ENCODE peak calls at places on chromosome 18, in seven cellular contexts. One of them, this sample, is unnamed.

GRCh38 chr18:24530630-24531111 is 70.2 kb downstream of the HRH4 start:
- DNase-seq in AG08396: peak
- DNase-seq in naive B cell: no peak
- DNase-seq in CD8-positive, alpha-beta memory T cell: no peak
- DNase-seq in stimulated activated naive B cell treated with anti-CD40 and anti-IgM and Interleukin-4, amounts not matched to agents 10 μg/mL and 1 μg/mL and 100 μg/mL, for 72 hours: no peak
- DNase-seq in kidney: no peak
- DNase-seq in Kasumi-1: no peak
- DNase-seq in this sample: no peak

GRCh38 chr18:61203151-61203550 is 130.1 kb upstream of the CDH20 start:
- DNase-seq in CD8-positive, alpha-beta memory T cell: no peak
- DNase-seq in naive B cell: no peak
- DNase-seq in stimulated activated naive B cell treated with anti-CD40 and anti-IgM and Interleukin-4, amounts not matched to agents 10 μg/mL and 1 μg/mL and 100 μg/mL, for 72 hours: no peak
- DNase-seq in kidney: no peak
- DNase-seq in AG08396: no peak
- DNase-seq in Kasumi-1: no peak
- DNase-seq in this sample: no peak

GRCh38 chr18:4510709-4511108 is 55.6 kb upstream of the DLGAP1 start:
- DNase-seq in CD8-positive, alpha-beta memory T cell: no peak
- DNase-seq in naive B cell: no peak
- DNase-seq in kidney: no peak
- DNase-seq in AG08396: peak
- DNase-seq in stimulated activated naive B cell treated with anti-CD40 and anti-IgM and Interleukin-4, amounts not matched to agents 10 μg/mL and 1 μg/mL and 100 μg/mL, for 72 hours: no peak
- DNase-seq in Kasumi-1: no peak
- DNase-seq in this sample: no peak

GRCh38 chr18:79826966-79827365 is 29.2 kb downstream of the KCNG2 start:
- DNase-seq in Kasumi-1: no peak
- DNase-seq in AG08396: no peak
- DNase-seq in naive B cell: no peak
- DNase-seq in stimulated activated naive B cell treated with anti-CD40 and anti-IgM and Interleukin-4, amounts not matched to agents 10 μg/mL and 1 μg/mL and 100 μg/mL, for 72 hours: peak
- DNase-seq in kidney: no peak
- DNase-seq in CD8-positive, alpha-beta memory T cell: no peak
- DNase-seq in this sample: no peak

GRCh38 chr18:44130365-44130942 is 550.2 kb upstream of the SETBP1 start:
- DNase-seq in kidney: no peak
- DNase-seq in CD8-positive, alpha-beta memory T cell: no peak
- DNase-seq in AG08396: peak
- DNase-seq in stimulated activated naive B cell treated with anti-CD40 and anti-IgM and Interleukin-4, amounts not matched to agents 10 μg/mL and 1 μg/mL and 100 μg/mL, for 72 hours: peak
- DNase-seq in Kasumi-1: peak
- DNase-seq in naive B cell: peak
- DNase-seq in this sample: no peak

GRCh38 chr18:59918320-59918755 is 18.5 kb downstream of the PMAIP1 start:
- DNase-seq in stimulated activated naive B cell treated with anti-CD40 and anti-IgM and Interleukin-4, amounts not matched to agents 10 μg/mL and 1 μg/mL and 100 μg/mL, for 72 hours: peak
- DNase-seq in Kasumi-1: peak
- DNase-seq in CD8-positive, alpha-beta memory T cell: no peak
- DNase-seq in AG08396: peak
- DNase-seq in naive B cell: peak
- DNase-seq in kidney: peak
- DNase-seq in this sample: peak

GRCh38 chr18:23365602-23366001 is 87.5 kb upstream of the RIOK3 start:
- DNase-seq in naive B cell: no peak
- DNase-seq in kidney: no peak
- DNase-seq in AG08396: peak
- DNase-seq in stimulated activated naive B cell treated with anti-CD40 and anti-IgM and Interleukin-4, amounts not matched to agents 10 μg/mL and 1 μg/mL and 100 μg/mL, for 72 hours: no peak
- DNase-seq in Kasumi-1: no peak
- DNase-seq in CD8-positive, alpha-beta memory T cell: no peak
- DNase-seq in this sample: no peak

GRCh38 chr18:72458256-72458655 is 85.9 kb downstream of the CBLN2 start:
- DNase-seq in Kasumi-1: no peak
- DNase-seq in CD8-positive, alpha-beta memory T cell: no peak
- DNase-seq in naive B cell: no peak
- DNase-seq in AG08396: no peak
- DNase-seq in stimulated activated naive B cell treated with anti-CD40 and anti-IgM and Interleukin-4, amounts not matched to agents 10 μg/mL and 1 μg/mL and 100 μg/mL, for 72 hours: no peak
- DNase-seq in kidney: no peak
- DNase-seq in this sample: no peak

GRCh38 chr18:35282353-35282752 is 7.7 kb downstream of the ZSCAN30 start:
- DNase-seq in AG08396: peak
- DNase-seq in stimulated activated naive B cell treated with anti-CD40 and anti-IgM and Interleukin-4, amounts not matched to agents 10 μg/mL and 1 μg/mL and 100 μg/mL, for 72 hours: no peak
- DNase-seq in kidney: no peak
- DNase-seq in naive B cell: no peak
- DNase-seq in Kasumi-1: no peak
- DNase-seq in CD8-positive, alpha-beta memory T cell: no peak
- DNase-seq in this sample: no peak

GRCh38 chr18:59219672-59220163 is at the start of gene GRP:
- DNase-seq in kidney: no peak
- DNase-seq in AG08396: no peak
- DNase-seq in stimulated activated naive B cell treated with anti-CD40 and anti-IgM and Interleukin-4, amounts not matched to agents 10 μg/mL and 1 μg/mL and 100 μg/mL, for 72 hours: no peak
- DNase-seq in naive B cell: no peak
- DNase-seq in CD8-positive, alpha-beta memory T cell: no peak
- DNase-seq in Kasumi-1: no peak
- DNase-seq in this sample: no peak